ENCODE peak calls at places on chromosomes 11 and 22, in six cellular contexts. P, Y, F, U, Q and D are unnamed samples.

GRCh38 chr11:81644239-81644840 is 1089.3 kb downstream of the FAM181B start:
- DNase-seq in Q (peak; percentile 20), Y (no peak), F (no peak), U (no peak), P (no peak), D (peak; percentile 77)

GRCh38 chr22:43889366-43890253 is 2.2 kb downstream of the PNPLA5 start:
- DNase-seq in P (no peak), U (no peak), Q (no peak), F (no peak), Y (no peak), D (no peak)

GRCh38 chr11:85736121-85736520 is 50.1 kb upstream of the CCDC89 start:
- DNase-seq in P (no peak), U (no peak), Y (no peak), F (no peak), Q (no peak), D (peak; percentile 41)

GRCh38 chr11:84906995-84907394 is 720.1 kb downstream of the DLG2 start:
- DNase-seq in Y (no peak), P (no peak), Q (no peak), U (no peak), F (no peak), D (no peak)

GRCh38 chr11:26704249-26704648 is 17.6 kb downstream of the SLC5A12 start:
- DNase-seq in Q (no peak), U (peak; percentile 2), P (no peak), F (no peak), Y (no peak), D (no peak)

GRCh38 chr11:48088682-48089050 is 108.3 kb downstream of the PTPRJ start:
- DNase-seq in F (no peak), Y (no peak), P (no peak), Q (no peak), U (no peak), D (no peak)

GRCh38 chr11:76314741-76315090 is 66.2 kb downstream of the THAP12 start:
- DNase-seq in P (no peak), Y (no peak), U (no peak), F (no peak), Q (no peak), D (no peak)

GRCh38 chr11:3942160-3942955 is 86.9 kb downstream of the STIM1 start:
- DNase-seq in U (no peak), P (no peak), Y (no peak), F (no peak), Q (no peak), D (no peak)

GRCh38 chr11:46472662-46472994 is 81.1 kb upstream of the CHRM4 start:
- DNase-seq in Q (no peak), Y (no peak), F (no peak), U (peak; percentile 48), P (no peak), D (no peak)

GRCh38 chr11:2518983-2519340 is 74.2 kb downstream of the KCNQ1 start:
- DNase-seq in F (no peak), Y (no peak), U (no peak), Q (no peak), P (no peak), D (no peak)

GRCh38 chr11:93054881-93055280 is 85.4 kb downstream of the MTNR1B start:
- DNase-seq in F (no peak), Q (peak; percentile 94), U (peak; percentile 6), P (no peak), Y (no peak), D (no peak)

GRCh38 chr11:117827521-117828511 is 3.3 kb upstream of the FXYD2 start:
- DNase-seq in Y (no peak), F (no peak), P (no peak), Q (no peak), U (no peak), D (no peak)

GRCh38 chr11:8584096-8584495 is 9.9 kb downstream of the STK33 start:
- DNase-seq in P (no peak), F (no peak), Y (no peak), Q (no peak), U (no peak), D (no peak)

GRCh38 chr22:38170469-38170868 is 11.2 kb downstream of the PLA2G6 start:
- DNase-seq in Y (no peak), Q (no peak), U (no peak), F (no peak), P (no peak), D (peak; percentile 61)